ENCODE peak calls at places on chromosomes 11 and 22, in seven cellular contexts. C is SW480; S is CD8-positive, alpha-beta memory T cell; H is CD8-positive, alpha-beta T cell; D is lower lobe of right lung; O is NCI-H1694; E is DMS 273 treated with DMSO at 0.1 percent for 48 hours. J is an unnamed sample.

GRCh38 chr11:27471588-27472397 is 797 bp downstream of the LGR4 start:
- DNase-seq in D (peak; percentile 59), O (no peak), H (peak; percentile 56), C (peak; percentile 26), E (no peak), S (peak; percentile 23), J (no peak)

GRCh38 chr11:8639655-8640054 is 42.8 kb downstream of the TRIM66 start:
- DNase-seq in C (no peak), O (no peak), S (no peak), H (no peak), E (no peak), D (no peak), J (no peak)

GRCh38 chr11:130452941-130453340 is 4.5 kb downstream of the ADAMTS15 start:
- DNase-seq in D (no peak), S (no peak), C (no peak), E (no peak), H (no peak), O (no peak), J (no peak)

GRCh38 chr11:2908130-2908529 is 21.1 kb downstream of the PHLDA2 start:
- DNase-seq in C (no peak), D (no peak), O (no peak), E (no peak), S (no peak), H (no peak), J (no peak)

GRCh38 chr11:115707180-115707905 is 203.1 kb upstream of the CADM1 start:
- DNase-seq in O (no peak), E (no peak), C (no peak), S (no peak), D (no peak), H (no peak), J (no peak)

GRCh38 chr22:29268511-29269229 is 602 bp downstream of the EWSR1 start:
- DNase-seq in C (no peak), E (no peak), S (no peak), H (no peak), D (peak; percentile 75), O (no peak), J (peak; percentile 44)

GRCh38 chr11:73315288-73316020 is 7.4 kb downstream of the ARHGEF17 start:
- DNase-seq in D (no peak), S (no peak), E (no peak), O (peak; percentile 35), C (no peak), H (no peak), J (no peak)

GRCh38 chr11:27304514-27304913 is 58.5 kb downstream of the CCDC34 start:
- DNase-seq in D (no peak), E (no peak), H (no peak), O (no peak), C (no peak), S (no peak), J (no peak)

GRCh38 chr22:39518996-39519680 is 1.2 kb upstream of the ATF4 start:
- DNase-seq in H (no peak), O (no peak), S (no peak), C (no peak), E (peak; percentile 25), D (peak; percentile 55), J (no peak)

GRCh38 chr22:47658182-47658581 is 895.7 kb downstream of the TBC1D22A start:
- DNase-seq in H (no peak), S (no peak), C (no peak), O (no peak), E (no peak), D (no peak), J (no peak)

GRCh38 chr11:88280673-88281316 is 56.7 kb downstream of the CTSC start:
- DNase-seq in C (no peak), E (no peak), H (no peak), S (no peak), O (no peak), D (no peak), J (no peak)

GRCh38 chr11:134332189-134332631 is 422 bp downstream of the GLB1L2 start:
- DNase-seq in E (no peak), O (no peak), S (no peak), C (peak; percentile 9), H (no peak), D (no peak), J (no peak)

GRCh38 chr11:64874308-64874707 is 4.1 kb downstream of the EHD1 start:
- DNase-seq in H (no peak), S (peak; percentile 64), O (no peak), E (no peak), C (no peak), D (no peak), J (no peak)

GRCh38 chr11:102513869-102514268 is 16.7 kb downstream of the MMP7 start:
- DNase-seq in H (no peak), S (no peak), D (peak; percentile 51), C (no peak), E (no peak), O (no peak), J (no peak)

GRCh38 chr22:26573026-26573662 is 16.8 kb downstream of the TPST2 start:
- DNase-seq in S (peak; percentile 33), E (no peak), D (peak; percentile 85), O (no peak), C (no peak), H (no peak), J (no peak)

GRCh38 chr22:27699676-27700075 is 101.9 kb downstream of the MN1 start:
- DNase-seq in S (no peak), C (no peak), E (no peak), D (no peak), H (no peak), O (no peak), J (no peak)

GRCh38 chr11:108341654-108342053 is 118.8 kb downstream of the ATM start:
- DNase-seq in C (no peak), O (no peak), E (no peak), S (no peak), H (no peak), D (no peak), J (no peak)

GRCh38 chr11:69201764-69202370 is 46.1 kb downstream of the SMIM38 start:
- DNase-seq in E (no peak), H (no peak), S (no peak), O (no peak), C (no peak), D (no peak), J (no peak)

GRCh38 chr11:48028909-48029685 is 48.7 kb downstream of the PTPRJ start:
- DNase-seq in S (no peak), H (no peak), E (no peak), O (no peak), C (no peak), D (no peak), J (no peak)